ENCODE peak calls at places on chromosome 2, in seven cellular contexts. M is HCT116; A is tibial artery; R is mucosa of descending colon; L is CD8-positive, alpha-beta T cell; Z is lower lobe of right lung; G is SK-N-SH. I is an unnamed sample.

GRCh38 chr2:27071990-27072830 is 756 bp upstream of the OST4 start:
- DNase-seq in L (peak; percentile 47), M (no peak), A (peak; percentile 93), R (peak; percentile 74), Z (no peak), G (peak; percentile 89), I (peak; percentile 66)

GRCh38 chr2:223868005-223868404 is 30.6 kb upstream of the AP1S3 start:
- DNase-seq in M (no peak), R (no peak), L (no peak), A (no peak), G (no peak), Z (no peak), I (no peak)

GRCh38 chr2:113342650-113343049 is 63.9 kb upstream of the PAX8 start:
- DNase-seq in Z (peak; percentile 58), L (no peak), G (no peak), R (no peak), A (peak; percentile 71), M (no peak), I (no peak)

GRCh38 chr2:215917953-215918620 is 95.3 kb downstream of the MREG start:
- DNase-seq in G (no peak), R (no peak), Z (no peak), A (no peak), M (no peak), L (no peak), I (no peak)

GRCh38 chr2:134722728-134723127 is 3.9 kb upstream of the TMEM163 start:
- DNase-seq in M (no peak), R (no peak), L (no peak), Z (no peak), G (peak; percentile 36), A (no peak), I (no peak)

GRCh38 chr2:101153077-101153707 is 2.0 kb upstream of the TBC1D8 start:
- DNase-seq in L (no peak), R (no peak), M (no peak), G (no peak), Z (no peak), A (no peak), I (no peak)

GRCh38 chr2:39468574-39469331 is 31.7 kb upstream of the MAP4K3 start:
- DNase-seq in R (no peak), A (no peak), Z (no peak), L (no peak), M (no peak), G (no peak), I (no peak)

GRCh38 chr2:7915302-7916200 is 766.3 kb upstream of the ID2 start:
- DNase-seq in M (no peak), Z (no peak), A (no peak), G (no peak), R (no peak), L (no peak), I (no peak)

GRCh38 chr2:191611614-191612013 is 66.3 kb upstream of the NABP1 start:
- DNase-seq in G (no peak), R (no peak), A (no peak), L (no peak), Z (peak; percentile 54), M (no peak), I (no peak)

GRCh38 chr2:196183172-196183473 is 11.7 kb upstream of the STK17B start:
- DNase-seq in Z (no peak), G (no peak), R (no peak), L (no peak), M (no peak), A (no peak), I (no peak)

GRCh38 chr2:100655446-100655845 is 92.7 kb downstream of the PDCL3 start:
- DNase-seq in Z (no peak), L (no peak), G (no peak), A (no peak), M (no peak), R (no peak), I (no peak)

GRCh38 chr2:59790186-59791142 is 763.0 kb downstream of the BCL11A start:
- DNase-seq in Z (no peak), R (no peak), G (no peak), M (no peak), A (no peak), L (no peak), I (no peak)

GRCh38 chr2:96090527-96090926 is 25.8 kb downstream of the ADRA2B start:
- DNase-seq in M (no peak), R (no peak), L (no peak), G (no peak), A (no peak), Z (no peak), I (no peak)

GRCh38 chr2:219536967-219537366 is 6.6 kb downstream of the CHPF start:
- DNase-seq in Z (no peak), R (peak; percentile 26), A (no peak), M (no peak), L (no peak), G (no peak), I (no peak)

GRCh38 chr2:222982010-222982908 is 69.7 kb upstream of the KCNE4 start:
- DNase-seq in R (no peak), Z (no peak), M (peak; percentile 65), L (no peak), G (peak; percentile 31), A (peak; percentile 85), I (peak; percentile 32)

GRCh38 chr2:240784629-240785423 is 35.2 kb downstream of the KIF1A start:
- DNase-seq in G (no peak), Z (peak; percentile 36), M (no peak), A (no peak), L (no peak), R (peak; percentile 30), I (no peak)

GRCh38 chr2:43879261-43879660 is 40.5 kb downstream of the ABCG8 start:
- DNase-seq in G (no peak), L (no peak), Z (no peak), R (no peak), M (no peak), A (no peak), I (no peak)

GRCh38 chr2:236682651-236683422 is 113.2 kb downstream of the ACKR3 start:
- DNase-seq in M (no peak), A (peak; percentile 40), Z (no peak), G (no peak), L (no peak), R (no peak), I (peak; percentile 27)

GRCh38 chr2:66434679-66435548 is at the start of gene MEIS1:
- DNase-seq in M (no peak), G (peak; percentile 88), R (peak; percentile 87), Z (peak; percentile 85), A (peak; percentile 96), L (no peak), I (peak; percentile 90)

GRCh38 chr2:162242586-162243304 is 500 bp downstream of the FAP start:
- DNase-seq in G (no peak), R (no peak), L (no peak), M (no peak), Z (no peak), A (no peak), I (no peak)

GRCh38 chr2:174062934-174063333 is 97.8 kb upstream of the SP3 start:
- DNase-seq in M (no peak), A (no peak), Z (no peak), L (no peak), G (no peak), R (no peak), I (no peak)

GRCh38 chr2:84924173-84925106 is 19.0 kb downstream of the TMSB10 start:
- DNase-seq in Z (peak; percentile 49), A (no peak), R (peak; percentile 51), L (peak; percentile 54), M (no peak), G (no peak), I (peak; percentile 76)
- H3K4me3 ChIP-seq in Z (peak overlapping the region; percentile 21), A (no peak overlapping the region), R (no peak overlapping the region), L (no peak overlapping the region), M (no peak overlapping the region), G (no peak overlapping the region), I (peak overlapping the region; percentile 8)

GRCh38 chr2:206783718-206784117 is 18.3 kb downstream of the FASTKD2 start:
- DNase-seq in Z (no peak), G (peak; percentile 19), L (no peak), R (no peak), A (no peak), M (no peak), I (no peak)
- H3K36me3 ChIP-seq in Z (peaks cover 83% of the 10 kb centered on the region), G (peaks cover 61% of the 10 kb centered on the region), L (peaks cover 49% of the 10 kb centered on the region), R (no peaks in the 10 kb centered on the region), A (peaks cover 94% of the 10 kb centered on the region), M (peaks cover 9% of the 10 kb centered on the region), I (peaks cover 85% of the 10 kb centered on the region)

GRCh38 chr2:202249864-202250263 is 11.5 kb upstream of the SUMO1 start:
- DNase-seq in Z (no peak), R (no peak), A (no peak), M (no peak), G (no peak), L (no peak), I (no peak)

GRCh38 chr2:202251494-202251893 is 13.1 kb upstream of the SUMO1 start:
- DNase-seq in A (no peak), M (no peak), L (no peak), G (no peak), Z (no peak), R (no peak), I (no peak)

DNA sequence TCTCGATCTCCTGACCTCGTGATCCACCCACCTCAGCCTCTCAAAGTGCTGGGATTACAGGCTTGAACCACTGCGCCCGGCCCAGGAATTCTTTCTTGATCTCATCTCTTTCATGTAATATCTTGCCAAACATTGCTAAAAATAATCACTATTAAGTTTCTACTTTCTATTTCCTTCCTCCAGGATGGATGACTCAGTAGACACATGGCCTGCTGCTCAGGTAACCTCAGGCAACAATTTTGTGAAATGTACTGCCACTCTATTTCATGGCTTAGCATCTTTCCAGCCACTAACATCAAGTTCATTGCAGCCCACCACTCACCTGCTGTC is 11.1 kb upstream of the SUMO1 start:
- DNase-seq in R (no peak), G (no peak), Z (no peak), L (no peak), M (no peak), A (no peak), I (no peak)
- H3K4me3 ChIP-seq in R (no peak overlapping the region), G (no peak overlapping the region), Z (no peak overlapping the region), L (no peak overlapping the region), M (no peak overlapping the region), A (no peak overlapping the region), I (no peak overlapping the region)

GRCh38 chr2:74077636-74078035 is 70.1 kb downstream of the BOLA3 start:
- DNase-seq in M (no peak), A (no peak), Z (no peak), L (no peak), R (no peak), G (no peak), I (no peak)

GRCh38 chr2:74078467-74078866 is 69.2 kb downstream of the BOLA3 start:
- DNase-seq in G (no peak), L (no peak), R (no peak), A (no peak), Z (no peak), M (no peak), I (no peak)

GRCh38 chr2:74081030-74081429 is 66.7 kb downstream of the BOLA3 start:
- DNase-seq in M (no peak), Z (no peak), L (no peak), R (no peak), A (peak; percentile 25), G (no peak), I (no peak)

GRCh38 chr2:74079522-74080341 is 68.0 kb downstream of the BOLA3 start:
- DNase-seq in M (no peak), A (no peak), R (no peak), L (no peak), Z (no peak), G (no peak), I (no peak)

DNA sequence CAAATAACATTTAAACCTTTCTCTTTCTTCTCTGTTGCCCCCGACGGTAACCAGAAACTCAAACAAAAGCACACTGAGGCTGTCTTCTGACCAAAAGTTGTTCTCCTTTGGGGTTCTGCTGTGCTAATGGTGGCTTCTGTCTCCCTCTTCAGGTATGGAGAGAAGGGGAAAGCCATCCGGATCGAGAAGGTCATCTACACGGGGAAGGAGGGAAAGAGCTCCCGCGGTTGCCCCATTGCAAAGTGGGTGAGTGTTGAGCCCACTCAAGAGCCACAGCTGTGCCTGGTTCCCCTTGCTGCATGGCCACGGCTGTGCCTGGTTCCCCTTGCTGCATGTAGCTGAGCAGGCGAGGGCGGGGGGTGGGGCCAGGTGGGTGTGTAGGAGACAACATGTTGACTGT is 67.4 kb downstream of the BOLA3 start:
- DNase-seq in G (no peak), L (no peak), M (no peak), R (no peak), Z (no peak), A (no peak), I (no peak)
- H3K36me3 ChIP-seq in G (no peaks in the 10 kb centered on the region), L (peaks cover 24% of the 10 kb centered on the region), M (peaks cover 3% of the 10 kb centered on the region), R (no peaks in the 10 kb centered on the region), Z (peaks cover 47% of the 10 kb centered on the region), A (peaks cover 37% of the 10 kb centered on the region), I (no peaks in the 10 kb centered on the region)

I was measured in SJSA1.